ENCODE peak calls at places on chromosomes 3 and 15, in four cellular contexts. A is heart left ventricle, L is breast epithelium, K is upper lobe of left lung. U is an unnamed sample.

GRCh38 chr3:130757751-130758150 is 11.1 kb upstream of the PIK3R4 start:
- DNase-seq in L (no peak), K (no peak), A (no peak), U (no peak)

GRCh38 chr3:55615039-55615693 is 128.1 kb upstream of the WNT5A start:
- DNase-seq in L (no peak), K (no peak), A (no peak), U (no peak)

GRCh38 chr3:127395663-127396320 is 107.9 kb upstream of the PRR20G start:
- DNase-seq in L (no peak), A (no peak), K (no peak), U (no peak)

GRCh38 chr3:171175840-171176239 is 149.3 kb upstream of the SLC2A2 start:
- DNase-seq in A (no peak), L (no peak), K (no peak), U (no peak)

GRCh38 chr15:58988011-58988785 is 735 bp downstream of the RNF111 start:
- DNase-seq in K (peak; percentile 95), A (peak; percentile 86), L (no peak), U (peak; percentile 43)

GRCh38 chr15:74642724-74643367 is 27.2 kb downstream of the CLK3 start:
- DNase-seq in A (no peak), K (no peak), L (no peak), U (no peak)

GRCh38 chr3:156626104-156626503 is 48.3 kb upstream of the TIPARP start:
- DNase-seq in A (no peak), K (no peak), L (no peak), U (no peak)

GRCh38 chr3:67647390-67647878 is 7.0 kb downstream of the SUCLG2 start:
- DNase-seq in A (peak; percentile 38), L (peak; percentile 40), K (no peak), U (no peak)

GRCh38 chr15:22930782-22931484 is 49.2 kb downstream of the CYFIP1 start:
- DNase-seq in A (peak; percentile 49), L (peak; percentile 57), K (no peak), U (no peak)

GRCh38 chr3:34364345-34364744 is 565.9 kb downstream of the PDCD6IP start:
- DNase-seq in K (no peak), L (no peak), A (no peak), U (no peak)

GRCh38 chr15:62464705-62465104 is 299.6 kb upstream of the C2CD4B start:
- DNase-seq in A (no peak), L (no peak), K (no peak), U (no peak)

GRCh38 chr15:60721706-60722105 is 242.8 kb upstream of the ICE2 start:
- DNase-seq in L (no peak), K (no peak), A (no peak), U (no peak)

GRCh38 chr3:107969994-107970896 is 120.6 kb downstream of the CD47 start:
- DNase-seq in A (no peak), L (no peak), K (peak; percentile 25), U (no peak)

GRCh38 chr15:65377976-65378366 is at the start of gene IGDCC3:
- DNase-seq in K (no peak), A (no peak), L (no peak), U (no peak)

GRCh38 chr15:25775317-25775912 is 87.7 kb downstream of the ATP10A start:
- DNase-seq in L (no peak), K (no peak), A (peak; percentile 65), U (no peak)

GRCh38 chr3:10744098-10744465 is 71.9 kb upstream of the SLC6A11 start:
- DNase-seq in L (no peak), K (peak; percentile 36), A (no peak), U (no peak)

GRCh38 chr3:156400062-156400461 is 154.9 kb downstream of the SSR3 start:
- DNase-seq in L (no peak), K (no peak), A (no peak), U (no peak)

GRCh38 chr3:128867200-128868125 is 12.0 kb upstream of the ACAD9 start:
- DNase-seq in K (no peak), L (no peak), A (no peak), U (no peak)

GRCh38 chr15:98850991-98851776 is 156.4 kb downstream of the PGPEP1L start:
- DNase-seq in A (peak; percentile 73), K (peak; percentile 75), L (peak; percentile 80), U (peak; percentile 53)

GRCh38 chr3:88985491-88985890 is 121.9 kb upstream of the EPHA3 start:
- DNase-seq in A (no peak), L (no peak), K (no peak), U (no peak)

GRCh38 chr3:162217603-162218002 is 721.0 kb downstream of the OTOL1 start:
- DNase-seq in L (no peak), K (no peak), A (no peak), U (no peak)

GRCh38 chr3:100602506-100603444 is 6.6 kb upstream of the ADGRG7 start:
- DNase-seq in L (no peak), A (no peak), K (no peak), U (no peak)

GRCh38 chr3:169394316-169394715 is 269.2 kb downstream of the MECOM start:
- DNase-seq in A (no peak), K (no peak), L (no peak), U (no peak)

GRCh38 chr3:73404450-73404849 is 220.3 kb downstream of the PDZRN3 start:
- DNase-seq in L (no peak), A (no peak), K (no peak), U (no peak)

DNA sequence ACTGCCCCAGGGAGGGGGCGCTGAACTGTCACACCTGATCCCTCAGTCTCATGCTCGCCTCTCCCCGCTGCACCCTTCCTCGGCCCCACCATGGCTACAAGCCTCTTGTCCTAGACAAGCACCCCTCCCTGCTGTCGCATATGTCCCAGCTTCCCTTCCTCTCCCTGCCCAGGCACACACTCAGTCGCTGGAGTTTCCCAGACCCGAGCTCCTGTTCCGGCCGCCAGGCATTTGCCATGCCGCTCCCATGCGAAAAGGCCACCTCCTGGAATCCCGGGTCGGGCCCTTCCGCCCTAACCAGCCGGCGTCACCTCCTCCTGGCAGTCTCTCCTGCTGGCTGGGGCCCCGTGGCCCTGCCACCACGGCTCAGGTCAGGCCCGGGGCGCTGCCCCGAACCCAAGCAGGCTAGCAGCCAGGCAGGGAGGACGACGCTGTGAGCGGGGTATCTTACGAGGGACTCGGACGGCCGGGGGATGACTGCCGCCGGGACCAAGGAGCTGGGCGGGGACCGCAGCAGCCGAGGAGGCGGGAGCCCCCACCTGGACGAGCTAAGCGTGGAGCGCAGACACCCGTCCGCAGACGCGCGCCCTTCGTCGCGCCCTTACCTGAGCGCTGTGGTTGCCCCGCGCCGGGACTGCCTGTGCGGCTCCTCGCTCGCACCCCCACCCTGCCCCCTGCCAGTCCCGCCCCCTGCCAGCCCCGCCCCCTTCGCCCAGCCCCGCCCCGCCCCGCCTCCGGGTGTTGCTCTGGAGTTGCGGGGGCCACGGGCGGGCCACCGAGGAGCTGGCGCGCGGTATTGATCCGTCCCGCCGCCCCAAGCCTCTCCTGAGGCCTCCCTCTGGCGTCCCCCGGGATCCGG is at the start of gene ALS2CL:
- DNase-seq in K (peak; percentile 93), L (peak; percentile 45), A (peak; percentile 77), U (no peak)
- TF ChIP-seq POLR2A in K (peak; percentile 62), L (no peak), A (peak; percentile 94), U (no peak)

GRCh38 chr3:160451602-160452001 is 2.0 kb upstream of the TRIM59 start:
- DNase-seq in L (no peak), K (no peak), A (no peak), U (no peak)

GRCh38 chr3:160448845-160449659 is 534 bp downstream of the TRIM59 start:
- DNase-seq in K (peak; percentile 89), L (no peak), A (peak; percentile 30), U (no peak)

GRCh38 chr3:160447544-160447943 is 2.0 kb downstream of the TRIM59 start:
- DNase-seq in A (no peak), L (no peak), K (no peak), U (no peak)

GRCh38 chr3:160450846-160451245 is 1.3 kb upstream of the TRIM59 start:
- DNase-seq in L (no peak), A (no peak), K (no peak), U (no peak)

DNA sequence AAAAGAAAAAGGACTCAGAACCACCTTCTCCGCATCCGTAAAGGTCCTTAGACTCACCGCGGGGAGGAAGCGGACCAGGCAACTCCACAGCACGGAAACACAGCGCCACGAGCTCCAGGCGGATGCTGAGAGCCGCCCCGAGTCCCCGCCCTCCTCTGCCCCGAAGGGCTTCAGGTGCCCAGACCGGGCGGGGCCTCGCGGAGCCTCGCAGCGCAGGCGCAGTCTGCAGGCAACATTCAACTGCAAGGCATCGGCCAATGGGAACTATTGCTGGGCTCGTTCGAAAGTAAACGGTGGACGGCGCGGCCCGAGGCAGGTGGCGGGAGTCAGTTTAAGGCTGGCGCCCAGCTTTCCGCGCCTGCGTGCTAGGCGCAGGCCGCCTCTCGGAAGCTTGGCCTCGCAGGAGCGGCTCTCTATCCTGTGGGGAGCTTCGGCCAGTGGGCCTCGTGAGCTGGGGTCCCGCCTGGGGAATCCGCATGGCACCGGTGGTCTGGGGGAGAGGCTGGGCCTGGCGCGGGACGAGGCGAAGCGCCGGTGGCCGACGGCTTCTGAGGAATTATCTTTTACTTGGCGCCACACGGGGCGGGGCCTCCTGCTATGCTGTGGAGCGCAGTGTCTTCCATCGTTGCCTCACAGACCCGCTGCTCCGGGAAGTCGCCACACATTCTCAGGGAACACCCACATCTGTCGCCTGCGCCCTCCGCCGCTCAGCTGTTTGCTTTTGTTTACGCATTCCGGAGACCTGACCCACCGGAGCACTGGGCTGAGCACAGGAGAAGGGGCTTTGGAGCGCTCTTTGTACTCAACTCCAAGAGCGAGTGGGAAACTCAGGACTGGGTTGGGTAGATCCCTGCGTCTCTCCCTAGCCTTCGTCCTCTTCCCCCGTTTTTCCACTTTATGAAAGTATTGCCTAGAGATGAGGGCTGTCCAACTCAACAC is at the start of gene TRIM59:
- DNase-seq in A (peak; percentile 82), K (peak; percentile 97), L (peak; percentile 83), U (peak; percentile 30)
- TF ChIP-seq POLR2A in A (no peak), K (no peak), L (no peak), U (no peak)

DNA sequence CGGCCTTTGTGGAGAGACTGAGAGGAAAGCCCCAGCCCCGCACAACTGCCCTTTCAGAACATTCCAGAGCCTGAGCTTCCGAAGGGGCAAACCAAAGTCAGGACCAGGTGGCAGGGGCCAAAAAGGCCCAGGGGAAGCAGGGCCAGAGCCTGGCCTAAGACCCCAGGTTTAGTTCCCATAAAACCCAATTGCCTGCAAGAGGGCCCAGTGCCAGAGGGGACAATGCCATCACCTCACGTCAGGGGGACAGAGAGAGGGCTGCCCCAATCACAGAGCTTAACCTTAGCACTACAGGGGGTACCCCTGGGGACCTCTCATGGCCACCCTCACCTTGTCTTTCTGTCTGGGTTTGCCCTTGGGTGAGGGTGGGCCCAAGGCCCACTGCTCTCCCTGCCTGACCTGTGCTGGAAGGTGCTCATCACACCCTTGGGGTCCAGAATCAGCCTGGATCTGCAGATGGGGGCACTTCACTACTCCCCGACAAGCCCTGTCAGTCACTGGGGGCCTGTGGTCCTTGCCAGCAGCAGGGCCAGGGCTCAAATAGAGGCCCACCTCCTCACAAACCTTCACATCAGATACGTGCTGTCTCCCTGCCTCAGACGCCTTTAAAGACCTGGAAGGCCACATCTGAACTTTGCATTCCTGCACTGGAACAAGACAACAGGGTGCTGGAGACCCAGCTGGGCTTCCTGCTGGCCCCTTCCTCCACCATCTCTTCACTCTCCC is 3.8 kb downstream of the CALML4 start:
- DNase-seq in L (no peak), A (no peak), K (no peak), U (no peak)
- TF ChIP-seq POLR2A in L (no peak), A (no peak), K (no peak), U (no peak)

GRCh38 chr3:64023861-64024223 is 548 bp upstream of the PSMD6 start:
- DNase-seq in L (no peak), A (no peak), K (no peak), U (no peak)

GRCh38 chr3:64019879-64020278 is 3.4 kb downstream of the PSMD6 start:
- DNase-seq in L (no peak), K (no peak), A (no peak), U (no peak)

GRCh38 chr3:64026346-64026745 is 3.1 kb upstream of the PSMD6 start:
- DNase-seq in A (no peak), L (no peak), K (no peak), U (no peak)

GRCh38 chr3:64022451-64023186 is 675 bp downstream of the PSMD6 start:
- DNase-seq in K (no peak), L (no peak), A (peak; percentile 21), U (no peak)

GRCh38 chr3:64023187-64023860 is at the start of gene PSMD6:
- DNase-seq in A (peak; percentile 91), K (peak; percentile 99), L (peak; percentile 73), U (peak; percentile 88)
- TF ChIP-seq POLR2A in A (peak; percentile 40), K (no peak), L (no peak), U (no peak)